ENCODE peak calls at places on chromosomes 3 and 15, in five cellular contexts. B is psoas muscle, Z is AG04450, M is endothelial cell of umbilical vein, O is GM10248. J is an unnamed sample.

GRCh38 chr15:71639531-71639930 is 170.8 kb upstream of the NR2E3 start:
- DNase-seq in B (no peak), Z (no peak), M (no peak), O (no peak), J (no peak)

GRCh38 chr3:105996781-105997180 is 128.0 kb upstream of the CBLB start:
- DNase-seq in B (no peak), Z (no peak), M (no peak), O (no peak), J (no peak)

GRCh38 chr3:11480663-11481298 is 162.9 kb downstream of the VGLL4 start:
- DNase-seq in B (no peak), Z (no peak), M (peak; percentile 63), O (no peak), J (no peak)

GRCh38 chr15:63940956-63941620 is 105.2 kb downstream of the DAPK2 start:
- DNase-seq in B (no peak), Z (no peak), M (peak; percentile 26), O (no peak), J (no peak)

GRCh38 chr3:37145607-37146006 is 28.8 kb downstream of the LRRFIP2 start:
- DNase-seq in B (no peak), Z (no peak), M (peak; percentile 37), O (no peak), J (no peak)

GRCh38 chr15:62099171-62099601 is 32.4 kb downstream of the C2CD4A start:
- DNase-seq in B (no peak), Z (no peak), M (peak; percentile 75), O (no peak), J (no peak)

GRCh38 chr3:105253225-105253624 is 113.5 kb upstream of the ALCAM start:
- DNase-seq in B (no peak), Z (no peak), M (peak; percentile 92), O (no peak), J (no peak)

GRCh38 chr3:186722457-186722856 is 5.3 kb downstream of the KNG1 start:
- DNase-seq in B (no peak), Z (no peak), M (no peak), O (no peak), J (no peak)

GRCh38 chr3:161272524-161272923 is 51.4 kb downstream of the NMD3 start:
- DNase-seq in B (no peak), Z (no peak), M (no peak), O (no peak), J (no peak)

GRCh38 chr3:156098437-156099035 is 21.8 kb upstream of the KCNAB1 start:
- DNase-seq in B (no peak), Z (no peak), M (no peak), O (peak; percentile 28), J (no peak)

GRCh38 chr3:13708301-13708700 is 159.4 kb downstream of the FBLN2 start:
- DNase-seq in B (no peak), Z (no peak), M (no peak), O (no peak), J (no peak)

GRCh38 chr3:195895900-195896360 is 12.4 kb downstream of the TNK2 start:
- DNase-seq in B (peak; percentile 77), Z (no peak), M (peak; percentile 30), O (peak; percentile 72), J (peak; percentile 77)

GRCh38 chr15:63006032-63006878 is 36.3 kb upstream of the TPM1 start:
- DNase-seq in B (no peak), Z (no peak), M (no peak), O (no peak), J (no peak)

GRCh38 chr3:10047876-10048275 is 21.6 kb downstream of the FANCD2 start:
- DNase-seq in B (no peak), Z (no peak), M (no peak), O (no peak), J (no peak)

GRCh38 chr15:82091636-82092140 is 45.9 kb upstream of the MEX3B start:
- DNase-seq in B (no peak), Z (no peak), M (no peak), O (no peak), J (no peak)

GRCh38 chr3:100578646-100579045 is 30.8 kb upstream of the ADGRG7 start:
- DNase-seq in B (no peak), Z (no peak), M (no peak), O (no peak), J (no peak)

GRCh38 chr3:145807990-145808389 is 353.0 kb downstream of the PLOD2 start:
- DNase-seq in B (no peak), Z (no peak), M (peak; percentile 48), O (no peak), J (no peak)

GRCh38 chr15:89685995-89686394 is 4.6 kb downstream of the PEX11A start:
- DNase-seq in B (no peak), Z (no peak), M (no peak), O (no peak), J (no peak)

GRCh38 chr3:28726840-28727239 is 378.2 kb upstream of the AZI2 start:
- DNase-seq in B (peak; percentile 41), Z (no peak), M (peak; percentile 59), O (peak; percentile 24), J (no peak)

GRCh38 chr15:77695548-77695947 is 62.8 kb upstream of the LINGO1 start:
- DNase-seq in B (no peak), Z (no peak), M (no peak), O (no peak), J (no peak)

GRCh38 chr3:9786825-9787654 is 5.2 kb downstream of the TADA3 start:
- DNase-seq in B (no peak), Z (no peak), M (no peak), O (no peak), J (no peak)

GRCh38 chr3:197942956-197943556 is 6.9 kb upstream of the RPL35A start:
- DNase-seq in B (no peak), Z (no peak), M (peak; percentile 62), O (peak; percentile 49), J (no peak)

GRCh38 chr15:47750030-47750739 is 32.9 kb downstream of the SEMA6D start:
- DNase-seq in B (no peak), Z (peak; percentile 56), M (peak; percentile 84), O (no peak), J (no peak)

GRCh38 chr15:23532019-23532418 is 33.5 kb upstream of the MKRN3 start:
- DNase-seq in B (no peak), Z (no peak), M (no peak), O (no peak), J (no peak)

GRCh38 chr15:78619022-78619950 is 1.5 kb downstream of the CHRNA3 start:
- DNase-seq in B (no peak), Z (no peak), M (no peak), O (no peak), J (no peak)

GRCh38 chr3:186882125-186882524 is 39.6 kb downstream of the ADIPOQ start:
- DNase-seq in B (no peak), Z (no peak), M (no peak), O (no peak), J (no peak)

GRCh38 chr15:74641151-74641550 is 25.5 kb downstream of the CLK3 start:
- DNase-seq in B (no peak), Z (no peak), M (peak; percentile 59), O (no peak), J (no peak)

GRCh38 chr15:26020871-26021270 is 157.7 kb upstream of the ATP10A start:
- DNase-seq in B (no peak), Z (no peak), M (no peak), O (no peak), J (no peak)

GRCh38 chr3:126987129-126987528 is 4.2 kb downstream of the PLXNA1 start:
- DNase-seq in B (no peak), Z (no peak), M (no peak), O (no peak), J (no peak)

GRCh38 chr3:126986001-126986400 is 3.1 kb downstream of the PLXNA1 start:
- DNase-seq in B (no peak), Z (no peak), M (no peak), O (no peak), J (no peak)

GRCh38 chr3:126983653-126984390 is 907 bp downstream of the PLXNA1 start:
- DNase-seq in B (no peak), Z (no peak), M (no peak), O (peak; percentile 50), J (no peak)

GRCh38 chr3:126984391-126985142 is 1.7 kb downstream of the PLXNA1 start:
- DNase-seq in B (no peak), Z (no peak), M (no peak), O (no peak), J (no peak)

GRCh38 chr3:126985143-126985985 is 2.4 kb downstream of the PLXNA1 start:
- DNase-seq in B (no peak), Z (no peak), M (no peak), O (no peak), J (no peak)
- TF ChIP-seq CTCF in B (no peak), Z (peak; percentile 17), M (no peak), O (no peak), J (no peak)

DNA sequence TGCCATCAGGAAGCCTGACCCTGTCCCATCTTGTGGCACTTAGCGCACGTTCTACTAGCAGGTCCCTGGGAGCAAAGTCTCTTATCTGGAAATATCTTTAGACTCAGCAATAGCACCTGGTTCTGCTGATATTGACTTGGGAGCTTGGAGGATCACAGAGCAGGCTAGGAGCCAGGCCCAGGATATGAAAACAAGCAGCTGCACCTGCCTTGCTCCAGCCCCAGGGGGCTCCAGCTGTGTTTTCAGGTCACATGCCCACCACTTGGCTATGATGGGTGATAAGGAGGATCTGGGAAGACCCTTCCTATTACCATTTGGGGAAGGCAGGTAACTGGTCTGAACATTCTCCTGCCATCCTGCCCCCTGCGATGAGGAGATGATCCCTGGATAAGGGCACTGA is 87.8 kb downstream of the C3orf70 start:
- DNase-seq in B (no peak), Z (no peak), M (no peak), O (no peak), J (no peak)
- TF ChIP-seq CTCF in B (no peak), Z (no peak), M (no peak), O (no peak), J (no peak)

DNA sequence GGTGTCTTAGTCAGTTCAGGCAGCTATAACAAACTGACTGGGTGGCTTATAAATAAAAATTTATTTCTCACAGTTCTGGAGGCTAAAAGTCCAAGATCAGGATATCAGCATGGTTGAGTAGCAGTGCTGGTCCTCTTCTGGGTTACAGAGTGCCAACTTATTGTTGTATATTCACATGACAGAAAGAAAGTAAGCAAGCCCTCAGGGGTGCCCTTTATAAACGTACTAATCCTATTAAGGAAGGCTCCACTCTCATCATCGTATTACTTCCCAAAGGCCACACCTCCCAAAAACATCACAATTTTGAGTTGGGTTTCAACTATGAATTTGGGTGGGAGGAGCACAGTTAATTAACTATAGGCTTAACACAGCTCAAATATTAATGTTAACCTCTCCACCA is 653.0 kb downstream of the DIPK2A start:
- DNase-seq in B (no peak), Z (no peak), M (no peak), O (no peak), J (no peak)
- TF ChIP-seq CTCF in B (no peak), Z (no peak), M (no peak), O (no peak), J (no peak)

DNA sequence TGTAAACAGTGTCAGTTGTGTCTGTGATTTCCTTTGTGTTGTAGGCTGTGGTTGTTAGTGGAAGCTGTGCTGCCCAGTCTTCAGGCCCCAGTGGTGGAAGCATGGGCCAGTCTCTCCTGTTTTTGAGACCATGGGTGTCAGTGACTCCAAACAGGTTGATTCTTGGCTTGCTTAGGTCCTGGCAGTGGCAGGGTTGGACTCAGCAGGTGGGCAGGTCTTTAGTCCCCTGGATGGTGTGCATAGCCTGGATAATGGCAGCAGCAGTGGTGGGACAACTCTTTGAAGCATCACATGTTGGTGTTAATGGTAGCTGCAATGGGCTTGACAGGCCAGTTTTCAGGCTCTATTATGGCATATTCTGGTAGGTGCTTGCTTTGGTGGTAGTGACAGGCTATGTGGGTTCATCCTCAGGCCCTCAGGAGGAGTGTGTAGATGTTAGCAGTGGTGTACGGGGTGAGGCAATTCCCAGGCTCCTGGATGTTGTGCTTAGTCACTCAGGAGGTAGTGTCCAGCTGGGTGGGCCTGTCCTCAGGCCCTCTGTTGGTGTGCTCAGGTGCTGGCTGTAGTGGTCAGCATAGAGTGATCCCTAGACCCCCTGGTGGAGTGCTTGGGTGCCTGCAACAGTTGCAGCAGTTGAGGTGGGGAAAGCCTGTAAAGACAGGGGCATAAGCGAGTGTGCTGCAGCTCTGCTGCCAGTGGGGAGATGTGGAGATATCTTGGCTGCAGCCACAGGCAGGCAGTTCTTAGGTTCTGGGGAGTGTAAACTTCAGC is 596.7 kb downstream of the PDCD6IP start:
- DNase-seq in B (no peak), Z (no peak), M (no peak), O (no peak), J (no peak)
- TF ChIP-seq CTCF in B (no peak), Z (no peak), M (peak; percentile 6), O (no peak), J (no peak)

J was measured in CD14-positive monocyte.